ENCODE peak calls at places on chromosomes 6 and 20, in five cellular contexts. G, P, O, V and K are unnamed samples.

GRCh38 chr20:21214431-21214830 is 88.5 kb downstream of the KIZ start:
- DNase-seq in V (no peak), P (no peak), O (peak), G (no peak), K (no peak)

GRCh38 chr6:15369838-15370237 is 124.0 kb downstream of the JARID2 start:
- DNase-seq in V (no peak), P (no peak), G (no peak), O (no peak), K (no peak)

GRCh38 chr20:48523191-48523757 is 304.5 kb downstream of the PREX1 start:
- DNase-seq in P (peak), G (no peak), O (peak), V (no peak), K (no peak)

GRCh38 chr20:7379621-7380220 is 560.5 kb downstream of the HAO1 start:
- DNase-seq in V (no peak), G (no peak), O (peak), P (no peak), K (no peak)

GRCh38 chr20:16475225-16475624 is 98.0 kb downstream of the KIF16B start:
- DNase-seq in V (no peak), P (no peak), G (no peak), O (no peak), K (no peak)

GRCh38 chr6:144947398-144947976 is 662.4 kb downstream of the UTRN start:
- DNase-seq in O (no peak), G (no peak), P (no peak), V (no peak), K (no peak)

GRCh38 chr6:122059918-122060317 is 339.5 kb upstream of the HSF2 start:
- DNase-seq in V (no peak), G (no peak), P (no peak), O (no peak), K (no peak)

GRCh38 chr20:13930246-13930645 is 60.2 kb downstream of the SEL1L2 start:
- DNase-seq in O (no peak), G (no peak), V (no peak), P (no peak), K (no peak)

GRCh38 chr6:50927816-50928215 is 109.1 kb downstream of the TFAP2B start:
- DNase-seq in P (no peak), G (no peak), O (no peak), V (no peak), K (no peak)

GRCh38 chr6:129073651-129074419 is 190.9 kb downstream of the LAMA2 start:
- DNase-seq in G (no peak), P (no peak), O (peak), V (no peak), K (no peak)

GRCh38 chr6:168192901-168193815 is 114.1 kb upstream of the FRMD1 start:
- DNase-seq in V (no peak), P (no peak), O (no peak), G (no peak), K (no peak)